ENCODE peak calls at places on chromosomes 7 and 10, in seven cellular contexts. W is fibroblast of lung, G is heart left ventricle, S is GM12865, X is breast epithelium, B is endothelial cell, Z is psoas muscle. C is an unnamed sample.

GRCh38 chr10:87603196-87603595 is 56.5 kb upstream of the PAPSS2 start:
- DNase-seq in G (no peak), Z (no peak), B (no peak), X (no peak), W (no peak), S (no peak), C (no peak)

GRCh38 chr10:23157691-23158369 is 34.3 kb upstream of the PTF1A start:
- DNase-seq in S (peak), X (no peak), G (no peak), B (no peak), W (peak), Z (no peak), C (no peak)

GRCh38 chr7:78535655-78536054 is 737.1 kb downstream of the PHTF2 start:
- DNase-seq in S (no peak), B (no peak), Z (no peak), G (no peak), W (no peak), X (no peak), C (no peak)

GRCh38 chr7:885893-886625 is 9.7 kb downstream of the GET4 start:
- DNase-seq in G (peak), B (no peak), W (no peak), S (no peak), X (no peak), Z (peak), C (no peak)

GRCh38 chr7:30322656-30323355 is 38.4 kb downstream of the ZNRF2 start:
- DNase-seq in W (no peak), Z (no peak), B (no peak), G (no peak), X (no peak), S (peak), C (no peak)

GRCh38 chr10:4006051-4006450 is 221.0 kb upstream of the KLF6 start:
- DNase-seq in S (no peak), Z (no peak), W (no peak), X (no peak), G (no peak), B (no peak), C (no peak)

GRCh38 chr7:86643478-86644281 is at the start of gene GRM3:
- DNase-seq in S (no peak), G (no peak), B (peak), W (no peak), Z (no peak), X (no peak), C (no peak)

GRCh38 chr7:131633342-131633843 is 77.0 kb upstream of the PODXL start:
- DNase-seq in B (no peak), G (peak), S (peak), X (no peak), W (peak), Z (no peak), C (no peak)

GRCh38 chr7:142557971-142558582 is 191.2 kb upstream of the PRSS1 start:
- DNase-seq in G (no peak), X (no peak), S (peak), B (peak), W (peak), Z (no peak), C (no peak)

GRCh38 chr10:49783645-49784044 is 21.5 kb upstream of the OGDHL start:
- DNase-seq in S (no peak), G (no peak), B (no peak), Z (no peak), W (no peak), X (no peak), C (no peak)

GRCh38 chr7:155206286-155207020 is 91.2 kb upstream of the INSIG1 start:
- DNase-seq in X (no peak), Z (peak), B (no peak), W (peak), S (peak), G (peak), C (peak)

GRCh38 chr7:47047384-47047783 is 534.5 kb downstream of the TNS3 start:
- DNase-seq in Z (no peak), W (no peak), S (no peak), G (no peak), B (no peak), X (no peak), C (no peak)

GRCh38 chr10:22183771-22184466 is 33.9 kb downstream of the EBLN1 start:
- DNase-seq in B (no peak), Z (no peak), W (peak), S (no peak), X (no peak), G (no peak), C (no peak)

GRCh38 chr10:97540669-97541500 is 31.7 kb upstream of the ANKRD2 start:
- DNase-seq in X (no peak), Z (no peak), W (no peak), S (no peak), B (no peak), G (peak), C (no peak)

GRCh38 chr7:42082144-42082543 is 154.9 kb downstream of the GLI3 start:
- DNase-seq in B (no peak), X (no peak), W (peak), Z (no peak), S (no peak), G (no peak), C (no peak)

GRCh38 chr7:90625051-90625450 is 28.9 kb downstream of the CDK14 start:
- DNase-seq in G (peak), Z (no peak), W (no peak), S (no peak), X (no peak), B (no peak), C (no peak)

GRCh38 chr7:158876984-158877383 is 20.6 kb downstream of the DYNC2I1 start:
- DNase-seq in G (no peak), X (no peak), Z (no peak), S (no peak), B (no peak), W (no peak), C (no peak)

GRCh38 chr10:70174058-70174741 is 3.9 kb upstream of the SAR1A start:
- DNase-seq in S (peak), X (no peak), Z (no peak), B (no peak), W (no peak), G (no peak), C (no peak)

GRCh38 chr7:96199421-96199820 is 122.5 kb downstream of the SLC25A13 start:
- DNase-seq in W (peak), G (no peak), Z (no peak), B (no peak), X (no peak), S (no peak), C (no peak)

GRCh38 chr7:74449809-74450397 is 3.8 kb upstream of the GTF2IRD1 start:
- DNase-seq in X (no peak), S (peak), B (peak), G (peak), Z (no peak), W (peak), C (no peak)

GRCh38 chr10:100482181-100482833 is 19.5 kb downstream of the WNT8B start:
- DNase-seq in S (peak), W (peak), X (peak), G (peak), B (peak), Z (peak), C (peak)

GRCh38 chr10:100485336-100485735 is 22.5 kb downstream of the WNT8B start:
- DNase-seq in G (no peak), B (no peak), X (no peak), Z (no peak), W (no peak), S (no peak), C (no peak)

GRCh38 chr10:100483876-100484666 is 21.3 kb downstream of the WNT8B start:
- DNase-seq in G (no peak), Z (no peak), W (no peak), S (no peak), X (no peak), B (no peak), C (no peak)

GRCh38 chr10:100481462-100482081 is 18.8 kb downstream of the WNT8B start:
- DNase-seq in S (peak), X (peak), B (peak), Z (peak), G (peak), W (peak), C (peak)

GRCh38 chr10:100482834-100483185 is 20.0 kb downstream of the WNT8B start:
- DNase-seq in B (no peak), G (no peak), S (no peak), X (no peak), W (no peak), Z (no peak), C (no peak)
- TF ChIP-seq CTCF in B (peak), G (no peak), S (no peak), X (no peak), W (peak), Z (no peak), C (no peak)

GRCh38 chr7:94434031-94434430 is 39.3 kb downstream of the COL1A2 start:
- DNase-seq in S (no peak), B (no peak), G (no peak), W (peak), Z (no peak), X (no peak), C (no peak)

GRCh38 chr7:94436700-94437099 is 42.0 kb downstream of the COL1A2 start:
- DNase-seq in X (no peak), G (no peak), S (no peak), W (no peak), B (no peak), Z (no peak), C (no peak)

GRCh38 chr7:94432799-94433198 is 38.1 kb downstream of the COL1A2 start:
- DNase-seq in Z (no peak), X (no peak), S (no peak), W (peak), G (no peak), B (no peak), C (no peak)

GRCh38 chr7:94439893-94440381 is 45.2 kb downstream of the COL1A2 start:
- DNase-seq in G (no peak), B (no peak), W (no peak), Z (no peak), X (no peak), S (no peak), C (no peak)

GRCh38 chr7:94436018-94436604 is 41.4 kb downstream of the COL1A2 start:
- DNase-seq in Z (no peak), W (peak), X (peak), S (peak), B (peak), G (peak), C (no peak)
- TF ChIP-seq CTCF in Z (peak), W (peak), X (peak), S (peak), B (peak), G (peak), C (peak)

DNA sequence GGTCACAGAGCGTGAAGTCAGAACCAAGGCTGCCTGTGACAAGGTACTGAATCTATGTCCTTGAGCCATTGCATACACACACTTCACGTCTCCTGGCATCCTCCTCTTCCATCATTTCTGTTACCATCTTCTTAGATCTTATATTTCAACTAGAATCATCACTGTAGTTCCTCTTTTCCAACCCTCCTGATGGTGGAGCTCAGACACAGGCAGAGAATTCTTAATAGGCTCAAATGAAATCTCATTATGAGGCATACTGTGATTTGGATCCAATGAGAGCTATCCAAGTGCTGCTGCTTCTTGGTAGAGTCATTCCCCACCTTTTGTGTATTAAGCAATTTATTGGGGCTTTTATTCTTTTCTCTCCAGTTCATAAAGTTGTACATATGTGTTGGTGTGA is 113.2 kb downstream of the CALCR start:
- DNase-seq in X (no peak), W (no peak), B (no peak), Z (no peak), G (no peak), S (no peak), C (no peak)
- TF ChIP-seq CTCF in X (no peak), W (no peak), B (no peak), Z (no peak), G (no peak), S (no peak), C (no peak)

GRCh38 chr10:91296471-91296870 is 76.0 kb downstream of the PCGF5 start:
- DNase-seq in Z (no peak), G (no peak), W (peak), S (peak), X (no peak), B (no peak), C (no peak)
- TF ChIP-seq CTCF in Z (no peak), G (no peak), W (peak), S (peak), X (no peak), B (no peak), C (peak)

C was measured in AG09319.